ENCODE peak calls at places on chromosomes 2 and 18, in seven cellular contexts. X, S, A, B, F, Z and C are unnamed samples.

GRCh38 chr2:16044946-16045456 is 104.7 kb downstream of the MYCN start:
- DNase-seq in A (no peak), B (no peak), Z (no peak), S (no peak), X (no peak), F (no peak), C (no peak)

GRCh38 chr2:17148298-17149228 is 369.7 kb downstream of the RAD51AP2 start:
- DNase-seq in X (peak), A (no peak), S (no peak), B (peak), F (no peak), Z (no peak), C (peak)

GRCh38 chr2:60882971-60883753 is 1.8 kb downstream of the REL start:
- DNase-seq in B (peak), Z (peak), S (peak), F (no peak), A (no peak), X (no peak), C (peak)

GRCh38 chr18:59988098-59988706 is 88.4 kb downstream of the PMAIP1 start:
- DNase-seq in A (no peak), F (peak), X (peak), B (peak), Z (peak), S (peak), C (peak)

GRCh38 chr2:85288244-85288725 is 39.5 kb downstream of the TGOLN2 start:
- DNase-seq in F (peak), Z (peak), X (no peak), A (no peak), B (peak), S (peak), C (peak)

GRCh38 chr2:237687666-237688065 is 60.3 kb downstream of the LRRFIP1 start:
- DNase-seq in X (peak), Z (peak), A (peak), B (peak), F (no peak), S (peak), C (peak)

GRCh38 chr2:102753563-102754159 is 8.2 kb upstream of the TMEM182 start:
- DNase-seq in X (peak), Z (peak), S (peak), A (no peak), B (peak), F (peak), C (peak)

GRCh38 chr2:16290311-16291020 is 350.1 kb downstream of the MYCN start:
- DNase-seq in Z (no peak), X (no peak), A (no peak), S (no peak), F (no peak), B (no peak), C (no peak)

GRCh38 chr2:24490674-24491625 is at the start of gene NCOA1:
- DNase-seq in A (peak), Z (peak), F (peak), S (peak), X (peak), B (peak), C (peak)

GRCh38 chr2:219553168-219553417 is 9.3 kb downstream of the TMEM198 start:
- DNase-seq in S (no peak), B (no peak), Z (no peak), X (no peak), F (no peak), A (no peak), C (no peak)
- H3K4me3 ChIP-seq in S (peak), B (peak), Z (peak), X (peak), F (peak), A (peak), C (peak)

GRCh38 chr2:161161074-161161577 is 898 bp downstream of the TANK start:
- DNase-seq in F (no peak), A (no peak), Z (no peak), S (no peak), B (peak), X (no peak), C (no peak)
- TF ChIP-seq CTCF in F (no peak), A (no peak), Z (no peak), S (no peak), B (no peak), X (no peak), C (no peak)

DNA sequence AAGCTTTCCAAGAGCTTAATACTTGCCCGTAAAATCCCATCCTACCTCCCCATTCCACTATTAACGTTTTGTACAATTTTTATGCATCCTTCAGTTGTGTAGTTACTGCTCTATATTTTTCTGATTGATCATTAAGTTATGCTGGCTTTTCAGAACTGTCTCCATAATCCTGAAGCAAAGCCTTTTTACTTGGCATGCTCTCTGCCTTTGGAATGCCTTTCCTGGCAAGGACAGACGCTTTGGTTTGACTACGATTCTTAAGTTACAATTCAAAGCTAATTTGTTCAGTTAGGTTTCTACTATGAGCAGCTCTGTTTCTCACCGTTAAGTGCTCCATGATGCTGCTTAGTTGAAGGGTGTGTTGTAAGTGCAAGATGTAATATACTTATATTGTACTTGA is 579.9 kb downstream of the ZEB2 start:
- DNase-seq in B (peak), F (no peak), A (no peak), S (no peak), Z (peak), X (no peak), C (peak)
- H3K4me3 ChIP-seq in B (no peak), F (no peak), A (no peak), S (no peak), Z (no peak), X (no peak), C (no peak)

GRCh38 chr2:220159738-220160137 is 532.3 kb downstream of the SLC4A3 start:
- DNase-seq in X (no peak), B (no peak), F (no peak), S (no peak), A (no peak), Z (no peak), C (no peak)

GRCh38 chr2:220157312-220157711 is 529.9 kb downstream of the SLC4A3 start:
- DNase-seq in Z (no peak), A (no peak), X (no peak), S (peak), B (no peak), F (no peak), C (no peak)

GRCh38 chr2:220148849-220149248 is 521.4 kb downstream of the SLC4A3 start:
- DNase-seq in S (no peak), X (no peak), Z (no peak), F (no peak), B (peak), A (no peak), C (no peak)

GRCh38 chr2:220152281-220152680 is 524.9 kb downstream of the SLC4A3 start:
- DNase-seq in S (no peak), F (no peak), A (no peak), X (no peak), Z (no peak), B (no peak), C (no peak)

DNA sequence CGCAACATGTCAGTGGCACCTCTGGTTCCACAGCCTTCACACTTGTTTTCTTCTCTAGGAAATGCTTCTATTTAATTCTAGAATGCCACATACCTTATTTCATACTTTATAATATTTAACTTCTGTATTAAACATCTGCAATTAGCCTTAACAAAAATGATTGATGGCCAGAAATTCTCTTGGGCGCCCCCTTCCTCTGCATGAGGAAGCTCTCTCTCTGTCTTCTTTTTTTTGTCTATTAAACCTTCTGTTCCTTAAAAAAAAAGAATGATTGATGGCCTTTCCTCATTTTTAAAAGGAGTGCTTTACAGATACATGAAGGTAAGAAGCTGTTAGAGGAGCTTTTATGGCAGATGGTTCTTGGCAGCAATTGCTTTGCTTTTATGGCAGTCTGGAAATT is 526.8 kb downstream of the SLC4A3 start:
- DNase-seq in A (no peak), B (no peak), X (no peak), F (no peak), Z (no peak), S (no peak), C (no peak)
- TF ChIP-seq CTCF in A (no peak), B (no peak), X (no peak), F (peak), Z (peak), S (peak), C (no peak)

GRCh38 chr2:26011990-26012856 is 21.7 kb upstream of the RAB10 start:
- DNase-seq in B (peak), A (no peak), X (no peak), F (peak), Z (peak), S (peak), C (peak)
- H3K4me3 ChIP-seq in B (no peak), A (no peak), X (no peak), F (no peak), Z (no peak), S (peak), C (no peak)

DNA sequence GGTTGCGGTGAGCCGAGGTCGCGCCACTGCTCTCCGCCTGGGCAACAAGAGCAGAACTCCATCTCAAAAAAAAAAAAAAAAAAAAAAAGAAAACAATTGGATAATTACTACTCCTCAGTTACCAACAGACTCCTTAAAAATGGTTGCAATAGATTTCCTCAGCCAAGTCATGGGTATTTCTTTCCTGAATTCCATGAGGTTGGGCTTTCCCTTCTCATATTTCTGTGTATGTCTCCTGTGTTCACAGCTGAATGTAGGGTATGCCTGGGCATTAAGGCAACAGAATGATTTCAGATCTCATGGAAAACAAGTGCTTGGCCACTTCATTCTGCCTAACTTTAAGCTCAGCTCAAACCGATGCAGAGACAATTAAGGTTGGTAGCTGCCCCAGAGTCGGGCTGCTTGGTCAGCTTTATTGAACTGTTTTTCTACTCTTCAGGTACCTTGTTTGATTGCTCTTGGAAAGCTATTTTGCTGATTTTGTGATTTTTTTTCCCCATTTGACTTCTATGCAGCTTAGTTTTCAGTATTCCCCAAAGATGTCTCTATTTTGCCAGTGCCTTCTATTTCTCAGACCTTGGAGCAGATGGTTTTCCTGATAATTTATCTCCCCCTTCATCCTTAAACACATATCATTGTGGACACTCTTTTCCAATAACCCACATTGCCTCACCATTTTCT is 24.8 kb downstream of the KIF5C start:
- DNase-seq in Z (no peak), B (no peak), F (no peak), A (no peak), S (no peak), X (no peak), C (no peak)
- TF ChIP-seq CTCF in Z (no peak), B (no peak), F (no peak), A (no peak), S (no peak), X (no peak), C (no peak)

GRCh38 chr2:236163483-236164200 is 4.5 kb downstream of the GBX2 start:
- DNase-seq in B (no peak), X (no peak), A (peak), Z (no peak), S (no peak), F (no peak), C (no peak)
- H3K4me3 ChIP-seq in B (peak), X (peak), A (no peak), Z (peak), S (no peak), F (no peak), C (peak)

DNA sequence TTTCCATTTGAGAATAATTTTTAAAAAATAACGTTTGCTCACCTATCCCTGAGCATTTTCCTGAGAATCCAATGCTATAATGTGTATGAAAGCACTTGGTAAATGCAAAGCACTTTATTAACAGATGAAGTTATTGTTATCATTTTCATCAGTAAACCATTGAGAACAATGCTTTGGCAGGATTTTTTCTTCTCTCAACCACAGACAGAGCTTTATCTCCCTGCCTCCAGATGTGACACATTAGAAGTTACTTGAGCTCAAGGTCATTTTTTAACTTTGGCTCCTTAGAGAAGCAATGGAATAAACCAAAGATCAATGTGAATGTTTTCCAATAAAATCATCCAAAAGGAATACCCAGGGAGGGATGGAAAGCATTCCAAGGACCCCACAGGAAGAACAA is 118.8 kb upstream of the NT5C1B start:
- DNase-seq in X (no peak), Z (no peak), S (no peak), F (no peak), B (no peak), A (no peak), C (no peak)
- TF ChIP-seq CTCF in X (no peak), Z (no peak), S (no peak), F (no peak), B (no peak), A (no peak), C (no peak)